ENCODE peak calls at places on chromosomes 1 and 21, in eight cellular contexts. O is GM23338, F is K562, E is A549, K is HepG2, D is SK-N-SH, C is HCT116, T is GM12878. Q is an unnamed sample.

GRCh38 chr1:114320586-114320985 is 166.9 kb upstream of the SYT6 start:
- DNase-seq in K (no peak), F (no peak), D (no peak), E (no peak), T (no peak), C (no peak), O (no peak), Q (no peak)

GRCh38 chr21:41663805-41664788 is 102.8 kb downstream of the RIPK4 start:
- DNase-seq in O (no peak), D (no peak), F (no peak), T (peak; percentile 26), C (no peak), K (peak; percentile 80), E (peak; percentile 65), Q (no peak)

GRCh38 chr1:154260127-154260526 is 12.3 kb upstream of the HAX1 start:
- DNase-seq in E (no peak), F (no peak), O (no peak), D (no peak), C (no peak), T (no peak), K (no peak), Q (no peak)

GRCh38 chr1:110083453-110084225 is 13.2 kb upstream of the ALX3 start:
- DNase-seq in F (no peak), E (no peak), C (no peak), K (no peak), D (no peak), T (no peak), O (peak; percentile 59), Q (no peak)

GRCh38 chr1:203127672-203128611 is at the start of gene ADORA1:
- DNase-seq in T (no peak), O (peak; percentile 94), C (peak; percentile 10), D (peak; percentile 80), E (peak; percentile 43), K (peak; percentile 35), F (peak; percentile 32), Q (no peak)

GRCh38 chr1:6149597-6149996 is 30.5 kb downstream of the CHD5 start:
- DNase-seq in T (no peak), K (no peak), F (no peak), O (no peak), D (no peak), C (no peak), E (no peak), Q (no peak)

GRCh38 chr1:219582310-219582709 is 30.6 kb downstream of the ZC3H11B start:
- DNase-seq in K (no peak), C (no peak), E (no peak), T (no peak), F (no peak), D (no peak), O (no peak), Q (no peak)

GRCh38 chr1:239976130-239976968 is 115.3 kb upstream of the FMN2 start:
- DNase-seq in D (peak; percentile 60), C (peak; percentile 22), F (peak; percentile 72), K (peak; percentile 35), E (peak; percentile 68), T (no peak), O (peak; percentile 75), Q (peak; percentile 35)

GRCh38 chr1:174136714-174137113 is 22.6 kb upstream of the RABGAP1L start:
- DNase-seq in D (no peak), E (no peak), T (no peak), K (no peak), F (no peak), C (no peak), O (no peak), Q (no peak)

GRCh38 chr1:206445116-206445515 is 25.2 kb upstream of the IKBKE start:
- DNase-seq in T (no peak), F (no peak), K (no peak), D (no peak), C (no peak), E (no peak), O (no peak), Q (no peak)

GRCh38 chr1:233632436-233632835 is 18.5 kb downstream of the KCNK1 start:
- DNase-seq in D (no peak), C (no peak), E (no peak), T (no peak), F (no peak), K (no peak), O (no peak), Q (no peak)

GRCh38 chr1:13543927-13544556 is 30.2 kb upstream of the LRRC38 start:
- DNase-seq in T (no peak), F (no peak), D (peak; percentile 54), O (peak; percentile 10), K (no peak), E (peak; percentile 20), C (peak; percentile 42), Q (no peak)

GRCh38 chr1:224183591-224184312 is 712 bp downstream of the DEGS1 start:
- DNase-seq in D (peak; percentile 89), F (peak; percentile 87), K (peak; percentile 15), C (no peak), T (no peak), E (peak; percentile 64), O (peak; percentile 59), Q (no peak)

GRCh38 chr1:223421025-223421424 is 27.8 kb downstream of the CCDC185 start:
- DNase-seq in O (no peak), T (no peak), E (no peak), C (no peak), D (no peak), F (no peak), K (no peak), Q (no peak)

GRCh38 chr1:211577826-211578639 is 928 bp downstream of the SLC30A1 start:
- DNase-seq in O (peak; percentile 96), C (no peak), E (peak; percentile 76), D (peak; percentile 86), F (peak; percentile 78), T (no peak), K (peak; percentile 68), Q (peak; percentile 42)

GRCh38 chr1:116738673-116739370 is 15.4 kb upstream of the CD2 start:
- DNase-seq in T (peak; percentile 91), F (no peak), D (no peak), O (no peak), K (no peak), E (no peak), C (no peak), Q (no peak)

GRCh38 chr21:42146821-42147220 is 72.1 kb upstream of the ABCG1 start:
- DNase-seq in K (no peak), D (no peak), O (no peak), E (no peak), T (no peak), F (no peak), C (no peak), Q (no peak)

GRCh38 chr1:71101839-71102376 is 21.1 kb upstream of the ZRANB2 start:
- DNase-seq in D (no peak), E (no peak), F (no peak), C (no peak), O (peak; percentile 24), K (no peak), T (no peak), Q (no peak)

GRCh38 chr1:10216148-10216749 is 5.9 kb downstream of the KIF1B start:
- DNase-seq in O (no peak), T (no peak), E (no peak), C (no peak), D (no peak), F (no peak), K (no peak), Q (no peak)
- TF ChIP-seq REST in O (no peak), T (no peak), E (no peak), C (no peak), D (no peak), F (no peak), K (no peak), Q (no peak)

GRCh38 chr1:37998089-37998808 is 7.1 kb downstream of the FHL3 start:
- DNase-seq in E (no peak), D (no peak), F (no peak), C (no peak), O (no peak), T (no peak), K (no peak), Q (no peak)

GRCh38 chr1:38000233-38000528 is 5.1 kb downstream of the FHL3 start:
- DNase-seq in T (no peak), K (no peak), C (no peak), O (no peak), E (no peak), D (no peak), F (no peak), Q (no peak)

GRCh38 chr1:37999434-38000232 is 5.7 kb downstream of the FHL3 start:
- DNase-seq in F (peak; percentile 86), O (peak; percentile 51), C (no peak), K (peak; percentile 75), E (peak; percentile 60), T (no peak), D (peak; percentile 72), Q (no peak)

GRCh38 chr1:37998913-37999433 is 6.3 kb downstream of the FHL3 start:
- DNase-seq in E (no peak), C (no peak), K (no peak), T (no peak), D (no peak), F (no peak), O (no peak), Q (no peak)

DNA sequence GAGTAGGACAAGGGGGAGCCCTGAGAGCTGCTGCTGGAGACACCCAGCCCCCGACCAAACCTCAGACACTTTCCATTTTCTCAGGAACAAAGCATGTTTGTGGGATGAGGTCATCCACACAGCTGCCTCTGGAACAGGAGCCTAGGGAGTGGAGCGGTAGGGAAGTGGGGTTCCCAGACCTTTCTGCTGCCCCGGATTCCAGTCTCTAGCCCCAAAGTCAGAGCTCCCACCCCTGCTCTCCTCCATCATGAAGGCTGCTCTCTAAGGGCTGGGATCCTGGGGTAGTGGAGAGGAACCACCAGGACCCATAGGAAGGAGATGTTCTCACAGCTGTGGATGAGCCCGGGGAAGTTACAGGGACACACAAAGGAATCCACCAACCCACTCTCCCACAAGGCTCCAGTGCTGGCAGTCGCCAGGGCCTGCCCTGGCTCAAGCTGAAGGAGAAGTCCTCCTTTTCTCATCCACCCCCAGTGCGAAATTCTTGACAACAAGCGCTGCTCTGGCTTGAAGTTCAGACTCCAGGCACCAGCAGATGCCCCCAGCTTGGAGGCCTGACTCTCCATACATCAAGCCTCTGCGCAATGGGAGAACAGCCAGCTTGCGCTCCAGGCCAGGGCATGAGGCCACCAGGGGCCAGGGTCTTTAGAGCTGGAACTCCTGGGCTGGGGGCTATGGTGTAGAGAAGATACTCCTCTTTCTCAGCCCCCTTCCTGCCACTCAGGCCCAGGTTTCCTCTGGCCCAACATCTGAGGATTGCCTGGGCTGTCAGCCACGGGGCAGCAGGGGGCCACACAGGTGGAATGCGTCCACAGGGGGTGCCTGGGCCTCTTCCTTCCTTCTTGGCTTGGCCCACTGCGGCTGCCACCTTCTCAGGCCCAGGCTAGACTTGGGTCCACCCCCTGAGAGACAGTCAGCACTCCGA is 4.5 kb downstream of the FHL3 start:
- DNase-seq in T (no peak), C (no peak), E (no peak), D (peak; percentile 51), O (peak; percentile 83), K (peak; percentile 56), F (no peak), Q (no peak)
- H3K4me1 ChIP-seq in T (peaks cover 27% of the 10 kb centered on the region), C (peaks cover 64% of the 10 kb centered on the region), E (peaks cover 44% of the 10 kb centered on the region), D (peaks cover 48% of the 10 kb centered on the region), O (peaks cover 59% of the 10 kb centered on the region), K (peaks cover 58% of the 10 kb centered on the region), F (peaks cover 53% of the 10 kb centered on the region), Q (peaks cover 50% of the 10 kb centered on the region)

GRCh38 chr1:201294876-201295275 is 11.6 kb downstream of the PKP1 start:
- DNase-seq in K (no peak), C (no peak), F (no peak), O (no peak), E (no peak), D (no peak), T (no peak), Q (no peak)
- TF ChIP-seq REST in K (no peak), C (no peak), F (no peak), O (no peak), E (no peak), D (no peak), T (no peak), Q (no peak)

GRCh38 chr1:2316451-2316940 is 74.9 kb downstream of the MORN1 start:
- DNase-seq in E (no peak), O (no peak), D (no peak), T (no peak), F (no peak), C (no peak), K (no peak), Q (no peak)
- H3K4me1 ChIP-seq in E (peaks cover 27% of the 10 kb centered on the region), O (peaks cover 4% of the 10 kb centered on the region), D (peaks cover 59% of the 10 kb centered on the region), T (peaks cover 10% of the 10 kb centered on the region), F (peaks cover 10% of the 10 kb centered on the region), C (peaks cover 46% of the 10 kb centered on the region), K (peaks cover 65% of the 10 kb centered on the region), Q (peaks cover 46% of the 10 kb centered on the region)

Q was measured in Panc1.